ENCODE peak calls at places on chromosomes 6 and 20, in seven cellular contexts. V is MM.1S; R is B cell; S is upper lobe of right lung; T is activated CD8-positive, alpha-beta T cell treated with anti-CD3 and anti-CD28 coated beads for 36 hours; F is thyroid gland; E is esophagus muscularis mucosa. L is an unnamed sample.
A peak's percentile ranks its signal among the peaks of the same experiment; 100 is the strongest.

GRCh38 chr20:60589624-60590023 is 631.4 kb downstream of the CDH26 start:
- DNase-seq in T (no peak), R (no peak), F (peak; percentile 37), S (no peak), E (peak; percentile 21), V (peak; percentile 38), L (no peak)

GRCh38 chr6:7424967-7425807 is 35.6 kb downstream of the RIOK1 start:
- DNase-seq in E (no peak), T (no peak), V (no peak), S (no peak), F (peak; percentile 50), R (peak; percentile 11), L (no peak)

GRCh38 chr6:36285187-36285612 is 15.3 kb downstream of the PNPLA1 start:
- DNase-seq in E (no peak), F (no peak), V (no peak), S (no peak), R (no peak), T (peak; percentile 5), L (no peak)

GRCh38 chr20:19823971-19824370 is 65.9 kb downstream of the RIN2 start:
- DNase-seq in T (no peak), F (no peak), E (no peak), V (no peak), R (no peak), S (no peak), L (no peak)

GRCh38 chr6:41358503-41358902 is 23.1 kb downstream of the NCR2 start:
- DNase-seq in E (peak; percentile 55), V (no peak), T (no peak), R (no peak), S (no peak), F (no peak), L (no peak)

GRCh38 chr6:40485300-40485699 is 101.9 kb downstream of the LRFN2 start:
- DNase-seq in E (no peak), R (no peak), V (no peak), F (peak; percentile 30), T (no peak), S (no peak), L (no peak)

GRCh38 chr6:23106951-23107350 is 537.6 kb downstream of the HDGFL1 start:
- DNase-seq in E (no peak), S (no peak), V (no peak), R (no peak), F (no peak), T (no peak), L (no peak)

GRCh38 chr6:170316071-170316470 is 9.5 kb downstream of the FAM120B start:
- DNase-seq in R (no peak), V (no peak), T (no peak), E (no peak), S (no peak), F (no peak), L (no peak)

GRCh38 chr20:59010995-59011873 is 4.2 kb upstream of the CTSZ start:
- DNase-seq in F (peak; percentile 21), R (no peak), S (no peak), E (no peak), V (no peak), T (peak; percentile 60), L (no peak)

GRCh38 chr6:133895573-133896343 is 6.8 kb downstream of the TCF21 start:
- DNase-seq in V (no peak), F (no peak), E (no peak), T (no peak), S (no peak), R (no peak), L (no peak)

GRCh38 chr20:51496964-51497363 is 45.6 kb downstream of the NFATC2 start:
- DNase-seq in V (no peak), R (no peak), S (no peak), T (no peak), F (no peak), E (no peak), L (no peak)

DNA sequence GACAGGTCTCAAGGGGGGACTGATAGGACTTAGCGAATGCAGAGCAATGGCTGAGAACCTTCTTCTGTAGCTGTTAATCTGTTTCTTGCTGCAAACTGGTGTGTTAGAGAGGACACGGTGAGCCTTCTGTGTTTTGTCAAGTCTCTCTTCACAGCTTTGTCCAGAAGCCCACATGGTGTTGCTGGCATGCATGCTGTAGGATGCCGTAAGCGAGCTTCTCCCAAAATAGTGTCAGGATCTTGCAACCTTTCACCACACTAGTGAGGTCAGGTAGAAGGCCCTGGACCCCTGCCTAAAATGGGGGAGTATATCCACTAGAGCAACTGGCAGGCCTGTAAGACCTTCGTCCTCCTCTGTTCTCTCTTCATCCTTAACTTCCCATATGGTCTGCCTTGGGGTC is 51.9 kb upstream of the GLP1R start:
- DNase-seq in S (no peak), V (no peak), E (no peak), F (no peak), T (no peak), R (no peak), L (no peak)
- TF ChIP-seq CTCF in S (no peak), V (no peak), E (no peak), F (no peak), T (no peak), R (no peak), L (no peak)

GRCh38 chr6:155260686-155261085 is 3.1 kb upstream of the CLDN20 start:
- DNase-seq in V (peak; percentile 14), F (no peak), T (no peak), R (no peak), S (no peak), E (no peak), L (no peak)

GRCh38 chr6:155262655-155263054 is 1.2 kb upstream of the CLDN20 start:
- DNase-seq in R (no peak), S (no peak), T (no peak), E (no peak), F (no peak), V (no peak), L (no peak)

GRCh38 chr6:155259897-155260296 is 3.9 kb upstream of the CLDN20 start:
- DNase-seq in S (no peak), R (no peak), V (no peak), E (no peak), T (no peak), F (no peak), L (no peak)

GRCh38 chr6:155259202-155259601 is 4.6 kb upstream of the CLDN20 start:
- DNase-seq in T (no peak), V (no peak), F (no peak), E (no peak), S (no peak), R (no peak), L (no peak)

GRCh38 chr6:155261146-155261900 is 2.5 kb upstream of the CLDN20 start:
- DNase-seq in V (peak; percentile 22), S (no peak), R (no peak), E (no peak), F (no peak), T (peak; percentile 16), L (no peak)
- TF ChIP-seq CTCF in V (peak; percentile 3), S (no peak), R (no peak), E (no peak), F (no peak), T (no peak), L (no peak)

GRCh38 chr6:80454661-80455365 is 348.3 kb downstream of the BCKDHB start:
- DNase-seq in R (no peak), V (no peak), E (no peak), S (no peak), F (no peak), T (no peak), L (no peak)

GRCh38 chr6:80460396-80460912 is 354.0 kb downstream of the BCKDHB start:
- DNase-seq in E (no peak), R (no peak), V (no peak), T (no peak), F (no peak), S (no peak), L (no peak)

GRCh38 chr6:80454197-80454596 is 347.7 kb downstream of the BCKDHB start:
- DNase-seq in E (no peak), V (peak; percentile 11), S (no peak), T (peak; percentile 25), R (no peak), F (peak; percentile 37), L (peak; percentile 2)

DNA sequence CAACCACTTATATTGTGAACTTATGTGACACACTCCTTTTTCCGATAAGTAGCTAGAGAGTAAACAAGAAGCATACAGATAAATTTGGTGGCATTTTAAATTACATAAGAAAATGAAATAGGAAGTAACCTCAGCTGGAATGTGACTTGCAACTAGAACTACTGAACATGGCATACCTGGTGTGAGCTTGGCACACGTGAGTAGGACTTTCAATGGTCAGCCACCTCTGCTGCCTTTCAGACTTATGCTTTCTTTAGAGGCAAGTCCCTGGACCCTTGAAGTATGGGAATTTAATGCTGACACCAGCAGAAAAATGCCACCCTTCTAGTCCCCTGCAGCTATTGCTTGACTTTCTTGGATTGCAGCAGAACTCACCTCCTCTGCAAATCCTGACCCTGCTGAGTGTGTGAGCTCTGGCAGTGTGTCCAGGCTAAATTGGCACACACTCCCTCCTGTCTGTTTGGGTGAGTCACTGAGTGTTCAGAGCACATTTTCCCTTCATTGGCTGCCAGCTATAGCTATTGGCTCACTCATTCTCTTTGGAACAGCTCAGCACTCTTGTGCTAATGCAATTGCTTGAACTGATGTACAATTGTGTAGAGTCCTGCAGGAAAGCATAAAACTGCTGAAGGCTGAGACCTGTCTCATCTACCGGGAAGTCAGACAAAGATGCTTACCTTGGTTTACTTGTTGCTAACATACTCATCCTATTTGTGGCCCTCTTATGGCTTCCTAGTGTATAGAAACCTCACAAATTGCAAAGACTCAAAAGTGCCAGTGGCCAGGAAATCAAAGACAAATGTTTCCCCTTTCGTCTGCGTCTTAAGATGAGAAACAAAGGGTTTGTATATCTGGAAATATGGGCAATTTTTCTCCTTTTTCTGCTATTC is 350.8 kb downstream of the BCKDHB start:
- DNase-seq in V (no peak), R (no peak), T (no peak), S (no peak), E (no peak), F (peak; percentile 82), L (no peak)
- TF ChIP-seq CTCF in V (no peak), R (no peak), T (no peak), S (no peak), E (no peak), F (no peak), L (no peak)

GRCh38 chr6:159831373-159831679 is 31.2 kb downstream of the PNLDC1 start:
- DNase-seq in S (no peak), R (no peak), E (no peak), F (peak; percentile 37), V (no peak), T (no peak), L (no peak)

GRCh38 chr6:159833997-159834601 is 34.0 kb downstream of the PNLDC1 start:
- DNase-seq in F (no peak), E (no peak), V (no peak), T (no peak), S (no peak), R (no peak), L (no peak)

GRCh38 chr6:159830481-159831372 is 30.7 kb downstream of the PNLDC1 start:
- DNase-seq in V (no peak), F (no peak), S (no peak), R (no peak), T (no peak), E (no peak), L (no peak)

GRCh38 chr6:159833556-159833955 is 33.5 kb downstream of the PNLDC1 start:
- DNase-seq in S (no peak), E (no peak), V (no peak), R (no peak), T (no peak), F (no peak), L (no peak)

DNA sequence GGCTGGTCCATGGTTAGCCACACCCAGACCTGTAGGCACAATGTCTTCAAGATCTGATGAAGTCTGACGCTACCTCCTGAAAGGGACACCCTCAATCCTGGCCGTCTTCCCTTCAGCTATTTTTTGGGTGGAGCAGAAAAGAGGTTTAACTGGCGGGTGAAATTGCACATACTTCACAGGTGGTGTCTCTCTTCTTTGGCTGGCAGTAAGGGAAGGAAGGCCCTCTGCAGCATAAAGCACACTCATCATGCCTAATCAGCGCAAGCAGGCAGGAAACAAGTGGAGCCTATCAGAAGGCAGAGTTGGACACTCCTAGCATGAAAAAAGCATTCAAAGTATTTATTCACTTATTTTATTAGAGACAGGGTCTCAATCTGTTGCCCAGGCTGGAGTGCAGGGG is 32.9 kb downstream of the PNLDC1 start:
- DNase-seq in S (no peak), T (no peak), V (no peak), F (no peak), R (no peak), E (no peak), L (no peak)
- TF ChIP-seq CTCF in S (no peak), T (no peak), V (no peak), F (no peak), R (no peak), E (no peak), L (no peak)

L was measured in GM20000.